ENCODE peak calls at places on chromosomes 12 and 14, in five cellular contexts. P is testis, V is body of pancreas, O is K562, D is adrenal gland. I is an unnamed sample.
A peak's percentile ranks its signal among the peaks of the same experiment; 100 is the strongest.

GRCh38 chr14:102090713-102091112 is 3.9 kb upstream of the HSP90AA1 start:
- DNase-seq in P (no peak), V (no peak), O (no peak), D (no peak), I (no peak)

GRCh38 chr14:103943673-103944072 is 1.3 kb upstream of the RD3L start:
- DNase-seq in P (no peak), V (no peak), O (no peak), D (no peak), I (no peak)

GRCh38 chr14:61891251-61891650 is 129.0 kb downstream of the SNAPC1 start:
- DNase-seq in P (no peak), V (no peak), O (no peak), D (no peak), I (no peak)

GRCh38 chr14:23160924-23161522 is 22.4 kb downstream of the SLC7A8 start:
- DNase-seq in P (peak; percentile 62), V (peak; percentile 56), O (peak; percentile 66), D (peak; percentile 91), I (peak; percentile 54)

GRCh38 chr12:39671898-39672875 is 52.6 kb upstream of the ABCD2 start:
- DNase-seq in P (no peak), V (no peak), O (no peak), D (no peak), I (no peak)

GRCh38 chr12:27013606-27014084 is 539 bp downstream of the TM7SF3 start:
- DNase-seq in P (peak; percentile 40), V (peak; percentile 24), O (peak; percentile 19), D (no peak), I (peak; percentile 35)

GRCh38 chr12:105036937-105037649 is 47.2 kb downstream of the ALDH1L2 start:
- DNase-seq in P (no peak), V (no peak), O (no peak), D (no peak), I (no peak)

GRCh38 chr14:25111061-25111601 is 61.2 kb upstream of the STXBP6 start:
- DNase-seq in P (no peak), V (peak; percentile 23), O (no peak), D (no peak), I (no peak)

GRCh38 chr12:3727877-3728632 is 24.9 kb downstream of the CRACR2A start:
- DNase-seq in P (no peak), V (no peak), O (no peak), D (no peak), I (no peak)

GRCh38 chr12:59453461-59453860 is 142.4 kb upstream of the SLC16A7 start:
- DNase-seq in P (no peak), V (no peak), O (no peak), D (no peak), I (no peak)

GRCh38 chr12:105194947-105195346 is 41.0 kb downstream of the APPL2 start:
- DNase-seq in P (no peak), V (no peak), O (no peak), D (no peak), I (no peak)

GRCh38 chr14:75279739-75280447 is 1.3 kb downstream of the FOS start:
- DNase-seq in P (peak; percentile 46), V (no peak), O (no peak), D (peak; percentile 52), I (no peak)

GRCh38 chr12:14950421-14950820 is 11.0 kb downstream of the ARHGDIB start:
- DNase-seq in P (no peak), V (no peak), O (no peak), D (no peak), I (no peak)

GRCh38 chr14:35016568-35016967 is 29.5 kb upstream of the FAM177A1 start:
- DNase-seq in P (no peak), V (no peak), O (no peak), D (no peak), I (no peak)

GRCh38 chr12:1842183-1842904 is 22.0 kb downstream of the LRTM2 start:
- DNase-seq in P (no peak), V (no peak), O (no peak), D (no peak), I (no peak)

GRCh38 chr12:49947593-49948226 is 2.8 kb upstream of the AQP2 start:
- DNase-seq in P (no peak), V (no peak), O (no peak), D (no peak), I (no peak)

GRCh38 chr14:74549588-74549987 is 56.0 kb downstream of the ISCA2 start:
- DNase-seq in P (no peak), V (no peak), O (no peak), D (no peak), I (no peak)

GRCh38 chr12:112664569-112664968 is 127.0 kb upstream of the RPH3A start:
- DNase-seq in P (peak; percentile 49), V (no peak), O (peak; percentile 25), D (peak; percentile 9), I (no peak)

GRCh38 chr12:106345739-106346138 is 11.8 kb upstream of the POLR3B start:
- DNase-seq in P (peak; percentile 65), V (no peak), O (no peak), D (peak; percentile 60), I (no peak)

GRCh38 chr12:22525426-22525825 is 18.9 kb downstream of the C2CD5 start:
- DNase-seq in P (no peak), V (no peak), O (no peak), D (no peak), I (no peak)

GRCh38 chr14:50230601-50231474 is 540 bp downstream of the SOS2 start:
- DNase-seq in P (peak; percentile 71), V (peak; percentile 50), O (no peak), D (peak; percentile 52), I (peak; percentile 12)

GRCh38 chr12:88420460-88420859 is 159.8 kb downstream of the KITLG start:
- DNase-seq in P (no peak), V (no peak), O (no peak), D (no peak), I (peak; percentile 10)

GRCh38 chr14:49796025-49796424 is 28.1 kb downstream of the KLHDC2 start:
- DNase-seq in P (no peak), V (no peak), O (no peak), D (no peak), I (no peak)

GRCh38 chr12:62660763-62661162 is 194.1 kb downstream of the MON2 start:
- DNase-seq in P (no peak), V (no peak), O (no peak), D (no peak), I (peak; percentile 12)

GRCh38 chr14:103220134-103220981 is 97.1 kb downstream of the TNFAIP2 start:
- DNase-seq in P (no peak), V (no peak), O (no peak), D (no peak), I (no peak)

GRCh38 chr12:120361506-120362208 is 7.3 kb downstream of the MSI1 start:
- DNase-seq in P (peak; percentile 71), V (peak; percentile 36), O (peak; percentile 92), D (peak; percentile 77), I (no peak)

GRCh38 chr14:23366163-23366921 is 1.4 kb upstream of the EFS start:
- DNase-seq in P (peak; percentile 72), V (no peak), O (peak; percentile 42), D (peak; percentile 39), I (no peak)

GRCh38 chr14:92914087-92914656 is 8.8 kb upstream of the CHGA start:
- DNase-seq in P (peak; percentile 75), V (peak; percentile 37), O (peak; percentile 61), D (peak; percentile 25), I (no peak)

GRCh38 chr12:6115389-6115788 is 9.1 kb downstream of the VWF start:
- DNase-seq in P (no peak), V (no peak), O (no peak), D (no peak), I (no peak)

GRCh38 chr14:32826404-32827082 is 112.1 kb upstream of the NPAS3 start:
- DNase-seq in P (peak; percentile 24), V (no peak), O (no peak), D (no peak), I (no peak)

DNA sequence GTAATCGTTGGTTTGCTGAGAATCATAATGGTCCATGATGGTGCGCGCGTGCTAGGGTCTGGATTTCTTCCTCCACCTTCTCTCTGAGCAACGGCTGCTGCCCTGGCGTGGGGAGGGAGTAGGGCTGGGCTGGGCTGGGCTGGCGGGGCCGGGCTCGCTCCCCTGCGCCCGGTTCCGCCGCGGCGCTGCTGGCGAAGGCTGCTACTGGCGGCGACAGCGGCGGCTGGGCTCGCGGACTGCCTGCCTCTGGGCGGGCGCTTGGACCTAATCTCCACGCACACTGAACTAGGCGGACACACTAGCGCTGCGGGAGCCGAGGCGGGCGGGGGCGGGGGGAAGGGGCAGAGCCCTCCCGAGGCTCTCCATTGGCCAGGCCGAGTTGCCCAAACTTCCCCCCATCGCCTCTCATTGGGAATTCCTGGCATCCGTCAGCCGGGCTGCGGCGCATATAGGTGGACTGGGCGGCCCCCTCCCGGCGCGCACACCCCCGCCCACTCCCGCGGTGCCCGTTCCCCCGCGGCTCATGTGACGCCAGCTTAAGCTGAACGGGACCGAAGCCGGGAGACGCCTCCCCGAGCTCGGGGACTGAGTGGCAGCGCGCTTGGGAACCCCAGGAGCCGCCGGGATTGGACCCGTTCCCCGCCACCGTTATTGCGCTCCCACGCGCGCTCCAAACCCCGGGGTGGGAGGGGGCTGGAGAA is at the start of gene ACTN1:
- DNase-seq in P (peak; percentile 91), V (peak; percentile 93), O (peak; percentile 86), D (peak; percentile 97), I (peak; percentile 83)
- TF ChIP-seq POLR2A in P (peak; percentile 25), V (peak; percentile 82), O (peak; percentile 66), D (peak; percentile 95), I (peak; percentile 83)

DNA sequence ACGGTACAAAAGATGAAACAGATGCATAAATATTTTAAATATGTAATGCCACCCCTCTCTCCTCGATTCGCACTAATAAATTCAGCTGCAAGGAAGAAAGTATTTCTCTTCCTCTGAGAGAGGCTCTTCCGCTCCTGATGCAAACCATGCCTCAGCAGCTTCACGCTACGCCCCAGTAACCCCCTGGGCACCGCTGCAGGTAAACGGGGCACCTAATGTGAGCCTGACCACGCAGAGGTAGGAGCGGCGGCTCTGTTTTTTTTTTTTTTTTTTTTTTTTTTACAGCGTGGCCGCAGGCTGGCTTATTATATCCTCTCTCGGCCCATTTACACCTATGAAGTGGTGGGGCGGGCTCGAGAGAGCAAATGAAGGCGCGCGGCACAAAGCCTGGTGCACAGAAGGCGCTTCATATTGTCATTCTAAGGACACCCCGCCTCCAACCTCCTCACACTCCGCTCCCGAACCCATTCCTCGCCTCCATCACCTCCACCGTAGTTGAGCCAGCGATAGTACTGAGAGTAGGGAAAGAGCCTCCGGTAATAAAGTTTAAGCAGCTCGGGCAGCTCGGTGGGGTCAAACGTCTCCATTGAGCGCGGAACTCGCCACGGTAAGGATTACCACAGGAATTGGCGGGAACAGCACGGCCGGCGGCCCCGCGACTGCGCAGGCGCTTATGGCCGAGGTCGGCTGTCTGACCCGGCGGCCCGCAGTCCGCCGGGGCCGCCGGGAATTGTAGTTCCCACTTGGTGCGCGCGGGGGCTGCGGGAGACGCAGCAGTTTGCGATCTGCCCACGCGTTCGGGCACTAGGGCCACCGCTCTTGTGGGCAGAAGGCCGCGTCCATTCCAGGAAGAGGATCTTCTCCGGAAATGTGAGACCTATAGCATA is at the start of gene PRIM1:
- DNase-seq in P (peak; percentile 91), V (peak; percentile 83), O (peak; percentile 90), D (peak; percentile 76), I (peak; percentile 90)
- TF ChIP-seq POLR2A in P (no peak), V (peak; percentile 67), O (peak; percentile 94), D (no peak), I (peak; percentile 60)

GRCh38 chr14:104977681-104978647 is at the start of gene AHNAK2:
- DNase-seq in P (peak; percentile 79), V (peak; percentile 75), O (peak; percentile 88), D (peak; percentile 83), I (no peak)
- TF ChIP-seq POLR2A in P (no peak), V (no peak), O (no peak), D (no peak), I (peak; percentile 39)

GRCh38 chr12:116202433-116202832 is 75.1 kb downstream of the MED13L start:
- DNase-seq in P (no peak), V (no peak), O (no peak), D (no peak), I (no peak)
- TF ChIP-seq POLR2A in P (no peak), V (no peak), O (no peak), D (no peak), I (no peak)